ENCODE peak calls at places on chromosomes 16 and 17, in seven cellular contexts. A is neural progenitor cell, S is stomach, C is DND-41, Y is heart left ventricle, Q is ovary, H is sigmoid colon. W is an unnamed sample.
A peak's percentile ranks its signal among the peaks of the same experiment; 100 is the strongest.

GRCh38 chr17:41530062-41531048 is 2.2 kb upstream of the KRT19 start:
- DNase-seq in H (no peak), C (no peak), S (peak; percentile 65), Q (no peak), Y (peak; percentile 16), A (no peak), W (no peak)

GRCh38 chr16:4767872-4768548 is 1.0 kb upstream of the ZNF500 start:
- DNase-seq in A (no peak), H (peak; percentile 72), Q (peak; percentile 35), Y (no peak), C (no peak), S (no peak), W (no peak)

GRCh38 chr16:66928702-66929388 is 3.5 kb upstream of the RRAD start:
- DNase-seq in A (peak; percentile 58), C (peak; percentile 49), Y (no peak), Q (no peak), S (no peak), H (no peak), W (no peak)

GRCh38 chr16:27258241-27258734 is 10.3 kb downstream of the NSMCE1 start:
- DNase-seq in Y (no peak), H (no peak), Q (no peak), C (no peak), S (no peak), A (no peak), W (no peak)

GRCh38 chr17:79695293-79696158 is 35.2 kb upstream of the ENPP7 start:
- DNase-seq in Y (peak; percentile 42), S (no peak), C (no peak), H (no peak), Q (no peak), A (no peak), W (no peak)

GRCh38 chr16:61887903-61888302 is 148.3 kb downstream of the CDH8 start:
- DNase-seq in C (no peak), H (no peak), A (no peak), Q (no peak), S (no peak), Y (peak; percentile 24), W (no peak)

GRCh38 chr17:64385187-64386083 is 5.2 kb downstream of the PECAM1 start:
- DNase-seq in Q (peak; percentile 90), Y (peak; percentile 49), A (no peak), S (no peak), C (no peak), H (peak; percentile 77), W (no peak)

GRCh38 chr16:49411121-49411970 is 37.7 kb downstream of the C16orf78 start:
- DNase-seq in H (peak; percentile 43), C (no peak), A (peak; percentile 52), Y (no peak), Q (no peak), S (no peak), W (no peak)

GRCh38 chr17:65742433-65743312 is 181.2 kb upstream of the AXIN2 start:
- DNase-seq in Y (no peak), S (no peak), H (no peak), A (peak; percentile 54), Q (no peak), C (no peak), W (no peak)

GRCh38 chr16:50216231-50216630 is 50.1 kb upstream of the ADCY7 start:
- DNase-seq in Q (no peak), C (no peak), Y (no peak), S (no peak), H (no peak), A (no peak), W (no peak)

DNA sequence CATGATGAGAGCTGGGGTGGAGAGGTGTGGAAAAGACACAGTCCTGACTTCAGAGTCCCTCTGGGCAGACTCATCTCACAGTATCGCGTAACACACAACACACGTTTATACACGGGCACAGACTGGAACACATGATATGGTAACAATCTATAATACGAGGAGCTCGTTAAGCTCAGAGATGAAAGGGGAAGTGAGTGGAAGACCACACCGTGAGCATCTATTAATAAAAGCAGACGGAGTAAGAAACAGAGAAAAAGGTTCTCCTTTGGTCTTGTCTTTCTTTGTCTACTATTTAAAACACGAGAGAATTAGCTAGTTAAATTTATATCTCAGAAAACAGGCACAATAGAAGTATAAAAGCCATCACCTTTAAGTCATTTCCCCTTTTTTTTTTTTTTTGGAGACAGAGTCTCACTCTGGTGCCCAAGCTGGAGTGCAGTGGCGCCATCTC is 13.5 kb downstream of the ANKRD11 start:
- DNase-seq in C (no peak), A (no peak), S (no peak), Y (no peak), Q (no peak), H (no peak), W (no peak)
- H3K4me1 ChIP-seq in C (peaks cover 35% of the 10 kb centered on the region), A (peaks cover 31% of the 10 kb centered on the region), S (peaks cover 69% of the 10 kb centered on the region), Y (peaks cover 90% of the 10 kb centered on the region), Q (peaks cover 32% of the 10 kb centered on the region), H (peaks cover 67% of the 10 kb centered on the region), W (peaks cover 4% of the 10 kb centered on the region)

GRCh38 chr17:81810892-81811704 is 7.1 kb downstream of the GCGR start:
- DNase-seq in S (no peak), A (no peak), Y (no peak), C (no peak), Q (no peak), H (no peak), W (no peak)

GRCh38 chr17:81809556-81809998 is 5.6 kb downstream of the GCGR start:
- DNase-seq in Y (no peak), A (no peak), H (no peak), C (no peak), S (no peak), Q (no peak), W (no peak)

GRCh38 chr17:81808778-81809555 is 5.0 kb downstream of the GCGR start:
- DNase-seq in Q (no peak), S (no peak), Y (no peak), C (peak; percentile 36), H (no peak), A (no peak), W (no peak)

GRCh38 chr17:81811705-81812570 is 8.0 kb downstream of the GCGR start:
- DNase-seq in Y (no peak), H (no peak), S (no peak), A (no peak), C (no peak), Q (no peak), W (no peak)

GRCh38 chr17:81810476-81810875 is 6.5 kb downstream of the GCGR start:
- DNase-seq in A (no peak), H (no peak), Y (no peak), S (no peak), Q (no peak), C (no peak), W (no peak)
- H3K27me3 ChIP-seq in A (peaks cover 47% of the 10 kb centered on the region), H (peaks cover 2% of the 10 kb centered on the region), Y (peaks cover 16% of the 10 kb centered on the region), S (peaks cover under 1% of the 10 kb centered on the region), Q (no peaks in the 10 kb centered on the region), C (no peaks in the 10 kb centered on the region), W (no peaks in the 10 kb centered on the region)

GRCh38 chr17:77377836-77378235 is 237.1 kb downstream of the SEC14L1 start:
- DNase-seq in Y (no peak), C (no peak), S (no peak), Q (peak; percentile 24), A (no peak), H (no peak), W (no peak)
- H3K27ac ChIP-seq in Y (peak overlapping the region; percentile 96), C (no peak overlapping the region), S (peak overlapping the region; percentile 98), Q (no peak overlapping the region), A (no peak overlapping the region), H (peak overlapping the region; percentile 99), W (peak overlapping the region; percentile 90)

DNA sequence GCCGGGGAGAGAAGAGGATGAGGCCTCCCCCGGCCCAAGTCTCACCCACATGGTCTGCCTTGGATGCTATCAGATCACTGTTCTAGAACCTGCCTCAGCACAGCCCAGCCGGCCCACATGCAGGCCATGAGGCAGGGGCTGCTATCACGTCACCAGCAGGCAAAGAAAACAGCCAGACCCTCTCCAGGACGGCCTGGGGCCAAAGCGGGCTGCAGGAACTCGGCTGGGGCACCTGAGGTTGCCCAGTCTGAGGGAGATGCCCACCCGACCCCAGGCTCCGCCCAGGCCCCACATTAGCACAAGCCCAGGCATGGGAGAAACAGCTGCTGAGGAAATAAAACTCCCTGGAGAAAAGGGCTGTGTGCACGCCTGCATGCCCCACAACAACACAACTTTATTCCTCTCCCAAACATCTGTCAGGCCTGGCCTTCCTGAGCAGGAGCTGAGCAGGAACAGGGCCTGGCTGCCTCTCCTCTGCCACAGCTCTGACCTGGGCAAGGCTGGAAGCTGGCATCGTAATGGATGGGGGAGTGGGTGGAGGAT is 6.7 kb upstream of the SMIM5 start:
- DNase-seq in H (no peak), S (no peak), C (no peak), A (no peak), Q (no peak), Y (no peak), W (no peak)
- H3K4me1 ChIP-seq in H (no peaks in the 10 kb centered on the region), S (no peaks in the 10 kb centered on the region), C (no peaks in the 10 kb centered on the region), A (no peaks in the 10 kb centered on the region), Q (peaks cover 4% of the 10 kb centered on the region), Y (no peaks in the 10 kb centered on the region), W (no peaks in the 10 kb centered on the region)

W was measured in Peyer's patch.